ENCODE peak calls at places on chromosomes 11 and 22, in seven cellular contexts. S, Z, X, W, P, V and Q are unnamed samples.

GRCh38 chr22:19679476-19680099 is 34.7 kb upstream of the SEPTIN5 start:
- DNase-seq in S (no peak), Z (peak), X (peak), W (peak), P (no peak), V (peak), Q (peak)

GRCh38 chr22:19876941-19877625 is 22.4 kb upstream of the GNB1L start:
- DNase-seq in S (no peak), Z (no peak), X (no peak), W (no peak), P (no peak), V (no peak), Q (no peak)

GRCh38 chr22:49930596-49931412 is 12.4 kb downstream of the CRELD2 start:
- DNase-seq in S (no peak), Z (peak), X (peak), W (peak), P (peak), V (peak), Q (no peak)

GRCh38 chr11:12167098-12167999 is 57.0 kb downstream of the MICAL2 start:
- DNase-seq in S (no peak), Z (no peak), X (no peak), W (peak), P (peak), V (peak), Q (no peak)

GRCh38 chr11:3859373-3859881 is 4.0 kb downstream of the STIM1 start:
- DNase-seq in S (no peak), Z (no peak), X (peak), W (no peak), P (no peak), V (no peak), Q (no peak)

GRCh38 chr11:55357560-55358184 is 10.1 kb upstream of the OR4A15 start:
- DNase-seq in S (no peak), Z (no peak), X (no peak), W (no peak), P (no peak), V (no peak), Q (no peak)

GRCh38 chr22:22158207-22158816 is 86.3 kb upstream of the VPREB1 start:
- DNase-seq in S (no peak), Z (no peak), X (no peak), W (no peak), P (no peak), V (no peak), Q (no peak)

GRCh38 chr11:113240389-113240788 is 74.0 kb upstream of the TTC12 start:
- DNase-seq in S (no peak), Z (no peak), X (no peak), W (no peak), P (no peak), V (no peak), Q (no peak)

GRCh38 chr11:122107045-122107444 is 9.0 kb downstream of the BLID start:
- DNase-seq in S (no peak), Z (no peak), X (no peak), W (no peak), P (no peak), V (no peak), Q (no peak)

GRCh38 chr22:36419177-36419911 is 31.6 kb upstream of the MYH9 start:
- DNase-seq in S (peak), Z (no peak), X (peak), W (peak), P (peak), V (peak), Q (no peak)

GRCh38 chr11:83317757-83318548 is 31.8 kb upstream of the CCDC90B start:
- DNase-seq in S (no peak), Z (no peak), X (no peak), W (no peak), P (no peak), V (no peak), Q (no peak)

GRCh38 chr22:45818130-45819085 is 146.8 kb downstream of the ATXN10 start:
- DNase-seq in S (no peak), Z (peak), X (peak), W (peak), P (no peak), V (no peak), Q (peak)

GRCh38 chr11:34926101-34926830 is 9.8 kb downstream of the PDHX start:
- DNase-seq in S (no peak), Z (peak), X (no peak), W (peak), P (peak), V (peak), Q (no peak)

GRCh38 chr11:501683-502287 is 5.3 kb downstream of the RNH1 start:
- DNase-seq in S (no peak), Z (no peak), X (no peak), W (no peak), P (no peak), V (no peak), Q (no peak)

GRCh38 chr11:73555615-73556014 is 42.3 kb downstream of the FAM168A start:
- DNase-seq in S (no peak), Z (no peak), X (no peak), W (no peak), P (no peak), V (no peak), Q (no peak)

GRCh38 chr11:126186031-126186698 is 25.3 kb downstream of the RPUSD4 start:
- DNase-seq in S (no peak), Z (no peak), X (peak), W (no peak), P (no peak), V (peak), Q (no peak)

GRCh38 chr11:113554531-113554930 is 79.3 kb upstream of the DRD2 start:
- DNase-seq in S (no peak), Z (no peak), X (no peak), W (no peak), P (no peak), V (no peak), Q (no peak)

GRCh38 chr11:134668796-134669195 is 256.8 kb upstream of the B3GAT1 start:
- DNase-seq in S (no peak), Z (no peak), X (no peak), W (no peak), P (no peak), V (no peak), Q (no peak)

GRCh38 chr22:18031670-18032454 is 7.5 kb upstream of the MICAL3 start:
- DNase-seq in S (peak), Z (no peak), X (peak), W (peak), P (peak), V (peak), Q (no peak)

GRCh38 chr11:19345848-19346681 is 105.3 kb upstream of the E2F8 start:
- DNase-seq in S (no peak), Z (peak), X (peak), W (peak), P (no peak), V (peak), Q (peak)

GRCh38 chr11:19338375-19338774 is 97.6 kb upstream of the E2F8 start:
- DNase-seq in S (no peak), Z (no peak), X (no peak), W (no peak), P (no peak), V (no peak), Q (no peak)

GRCh38 chr11:19344661-19345518 is 104.1 kb upstream of the E2F8 start:
- DNase-seq in S (no peak), Z (peak), X (peak), W (peak), P (no peak), V (peak), Q (peak)

GRCh38 chr11:19345519-19345847 is 104.7 kb upstream of the E2F8 start:
- DNase-seq in S (no peak), Z (peak), X (no peak), W (peak), P (no peak), V (peak), Q (peak)

DNA sequence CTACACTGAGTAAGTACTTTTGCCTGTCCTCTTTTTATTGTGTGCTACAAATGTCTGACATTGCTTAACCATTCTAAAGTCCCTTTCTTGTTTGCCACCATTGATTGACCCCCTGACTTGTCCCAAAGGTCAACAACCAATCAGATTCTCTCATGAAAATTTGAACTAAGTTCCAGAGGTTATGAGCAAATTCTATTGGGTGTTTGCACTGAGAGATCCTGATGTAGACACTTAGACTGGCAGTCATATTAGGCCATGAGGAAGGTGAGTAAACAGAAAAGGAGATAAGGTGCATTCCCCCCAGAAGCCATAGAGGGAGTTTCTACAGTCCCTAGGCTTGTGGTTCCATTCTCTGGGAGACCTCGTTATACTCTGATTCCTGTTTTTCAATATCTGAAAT is 101.3 kb upstream of the E2F8 start:
- DNase-seq in S (no peak), Z (no peak), X (no peak), W (no peak), P (no peak), V (no peak), Q (no peak)
- TF ChIP-seq CTCF in S (no peak), Z (no peak), X (no peak), W (no peak), P (no peak), V (no peak), Q (no peak)

DNA sequence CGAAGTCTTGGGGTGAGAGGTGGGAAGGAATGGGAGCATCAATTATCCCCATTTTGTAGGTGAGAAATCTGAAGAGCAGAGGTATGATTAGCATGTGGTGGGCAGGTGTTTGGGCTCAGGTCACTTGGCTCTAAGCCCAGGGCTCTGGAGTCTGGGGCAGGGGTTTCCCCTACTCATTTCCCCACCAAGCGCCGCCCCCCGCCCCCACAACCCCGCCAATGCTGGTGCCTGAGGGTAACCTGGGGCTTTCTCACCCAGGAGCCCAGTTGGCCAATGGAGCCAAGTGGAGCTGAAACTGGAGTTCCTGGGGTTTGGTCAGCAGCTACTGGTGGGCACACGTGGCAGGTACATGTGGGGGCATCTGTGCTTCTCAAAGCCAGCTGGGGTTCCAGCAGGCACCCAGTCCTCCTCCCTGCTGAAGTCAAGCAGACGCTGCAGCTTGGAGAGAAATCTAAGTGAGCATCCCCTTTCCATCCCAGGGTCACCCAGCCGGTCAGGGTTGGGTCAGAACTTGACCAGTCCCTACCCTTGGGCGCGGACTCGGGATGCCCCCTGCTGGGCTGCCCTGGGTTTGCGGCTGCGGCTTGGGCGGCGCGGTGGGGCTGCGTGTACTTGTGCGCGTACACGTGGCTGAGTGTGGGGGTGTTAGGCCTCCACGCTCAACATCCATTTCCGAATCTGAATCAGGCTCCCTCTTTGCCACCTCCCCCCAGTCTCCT is 1.6 kb upstream of the CHRM1 start:
- DNase-seq in S (no peak), Z (peak), X (no peak), W (peak), P (no peak), V (peak), Q (no peak)
- TF ChIP-seq CTCF in S (peak), Z (peak), X (peak), W (peak), P (peak), V (peak), Q (peak)

GRCh38 chr22:41589601-41590365 is at the start of gene PMM1:
- DNase-seq in S (peak), Z (peak), X (peak), W (peak), P (peak), V (peak), Q (peak)

GRCh38 chr22:41587347-41587723 is 2.3 kb downstream of the PMM1 start:
- DNase-seq in S (no peak), Z (no peak), X (no peak), W (no peak), P (no peak), V (no peak), Q (no peak)

GRCh38 chr22:41585898-41586297 is 3.7 kb downstream of the PMM1 start:
- DNase-seq in S (no peak), Z (no peak), X (no peak), W (no peak), P (no peak), V (no peak), Q (no peak)

GRCh38 chr22:41584881-41585280 is 4.8 kb downstream of the PMM1 start:
- DNase-seq in S (no peak), Z (no peak), X (no peak), W (no peak), P (no peak), V (no peak), Q (no peak)

GRCh38 chr22:41589260-41589600 is 410 bp downstream of the PMM1 start:
- DNase-seq in S (no peak), Z (peak), X (no peak), W (peak), P (no peak), V (peak), Q (no peak)
- TF ChIP-seq CTCF in S (no peak), Z (no peak), X (no peak), W (no peak), P (no peak), V (no peak), Q (no peak)

DNA sequence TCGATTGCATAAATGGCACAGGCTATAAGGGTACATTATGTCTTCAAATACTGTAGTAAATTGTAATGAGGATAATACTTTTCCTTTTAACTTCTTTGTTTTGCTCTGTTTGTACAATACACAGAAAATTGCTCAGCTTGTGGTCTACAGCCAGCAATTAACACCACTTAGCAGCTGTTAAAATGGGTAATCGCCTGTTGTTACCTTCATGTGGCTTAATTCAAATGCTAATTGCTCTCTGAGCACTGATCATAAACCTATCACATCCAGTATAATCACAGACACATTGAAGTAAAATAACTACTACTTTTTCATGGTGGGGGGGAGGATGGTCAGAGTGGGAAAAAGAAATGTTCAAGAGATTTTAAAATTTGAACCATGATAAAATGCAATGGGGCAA is 1164.1 kb upstream of the CNTN5 start:
- DNase-seq in S (no peak), Z (peak), X (no peak), W (no peak), P (no peak), V (no peak), Q (no peak)
- TF ChIP-seq CTCF in S (no peak), Z (no peak), X (no peak), W (no peak), P (no peak), V (no peak), Q (no peak)

DNA sequence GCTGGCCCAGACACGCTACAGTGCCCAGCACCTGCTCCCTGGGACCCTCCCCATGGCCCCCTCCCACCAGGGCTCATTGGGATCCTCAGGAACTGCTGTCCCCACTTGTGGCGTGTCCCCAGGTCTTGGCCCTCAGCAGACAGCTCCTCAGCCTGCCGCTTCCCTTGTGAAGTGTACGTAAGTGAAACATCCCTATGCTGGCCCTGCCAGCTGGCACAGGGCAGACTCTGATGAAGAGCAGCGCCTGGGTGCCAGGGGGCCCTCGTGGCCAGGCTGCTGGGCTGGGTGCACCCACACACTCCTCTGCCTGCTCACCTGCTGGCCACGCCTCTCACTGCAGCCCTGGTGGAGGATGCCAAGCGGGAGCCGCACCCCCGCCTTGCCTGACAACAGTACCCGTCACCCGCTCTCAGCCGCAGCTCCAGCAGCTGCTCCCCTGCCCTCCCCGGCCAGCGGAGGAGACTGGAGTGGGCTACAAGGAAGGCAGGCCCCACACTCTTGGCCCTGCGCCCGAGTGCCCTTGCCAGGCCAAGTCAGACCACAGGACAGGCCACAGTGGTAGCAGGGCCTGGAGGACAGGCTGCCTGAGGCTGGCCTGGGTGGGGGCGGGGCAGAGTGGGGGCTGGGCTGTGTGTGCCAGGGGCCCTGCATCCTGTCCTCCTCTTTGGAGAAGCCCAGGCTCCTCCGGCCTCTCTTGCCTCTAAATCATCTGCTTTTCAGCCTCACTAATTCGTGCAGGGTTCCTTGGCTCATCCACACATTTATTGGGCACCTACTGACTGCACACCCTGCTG is 39.5 kb downstream of the IGF2 start:
- DNase-seq in S (no peak), Z (no peak), X (no peak), W (no peak), P (no peak), V (peak), Q (no peak)
- TF ChIP-seq CTCF in S (no peak), Z (no peak), X (peak), W (no peak), P (no peak), V (no peak), Q (no peak)